ENCODE peak calls at places on chromosomes 3 and 15, in four cellular contexts. One of them, this sample, is unnamed.

GRCh38 chr3:28198161-28198560 is 43.3 kb upstream of the CMC1 start:
- DNase-seq in HepG2: no peak
- DNase-seq in GM12878: no peak
- DNase-seq in SK-N-SH: no peak
- DNase-seq in this sample: no peak

GRCh38 chr3:161197855-161198836 is 23.0 kb upstream of the NMD3 start:
- DNase-seq in HepG2: no peak
- DNase-seq in GM12878: no peak
- DNase-seq in SK-N-SH: no peak
- DNase-seq in this sample: no peak

GRCh38 chr3:47186285-47186684 is 22.4 kb upstream of the SETD2 start:
- DNase-seq in HepG2: no peak
- DNase-seq in GM12878: no peak
- DNase-seq in SK-N-SH: no peak
- DNase-seq in this sample: peak

GRCh38 chr15:67413770-67414429 is 107.0 kb upstream of the C15orf61 start:
- DNase-seq in HepG2: peak
- DNase-seq in GM12878: no peak
- DNase-seq in SK-N-SH: no peak
- DNase-seq in this sample: no peak

GRCh38 chr3:196169836-196170240 is 41.4 kb downstream of the ZDHHC19 start:
- DNase-seq in HepG2: no peak
- DNase-seq in GM12878: no peak
- DNase-seq in SK-N-SH: no peak
- DNase-seq in this sample: no peak

GRCh38 chr15:22948056-22948455 is 32.1 kb downstream of the CYFIP1 start:
- DNase-seq in HepG2: no peak
- DNase-seq in GM12878: no peak
- DNase-seq in SK-N-SH: no peak
- DNase-seq in this sample: no peak

GRCh38 chr3:4776399-4776979 is 202.7 kb upstream of the BHLHE40 start:
- DNase-seq in HepG2: no peak
- DNase-seq in GM12878: peak
- DNase-seq in SK-N-SH: no peak
- DNase-seq in this sample: no peak

GRCh38 chr15:48058371-48058770 is 62.4 kb upstream of the SLC24A5 start:
- DNase-seq in HepG2: no peak
- DNase-seq in GM12878: no peak
- DNase-seq in SK-N-SH: no peak
- DNase-seq in this sample: no peak

GRCh38 chr3:46416134-46417119 is 9.4 kb downstream of the CCRL2 start:
- DNase-seq in HepG2: no peak
- DNase-seq in GM12878: no peak
- DNase-seq in SK-N-SH: no peak
- DNase-seq in this sample: peak

GRCh38 chr15:78325092-78325843 is 14.9 kb upstream of the CRABP1 start:
- DNase-seq in HepG2: no peak
- DNase-seq in GM12878: no peak
- DNase-seq in SK-N-SH: no peak
- DNase-seq in this sample: no peak

GRCh38 chr3:187733371-187733770 is 11.9 kb downstream of the BCL6 start:
- DNase-seq in HepG2: no peak
- DNase-seq in GM12878: no peak
- DNase-seq in SK-N-SH: no peak
- DNase-seq in this sample: no peak

GRCh38 chr15:74840851-74841760 is 1.9 kb downstream of the ULK3 start:
- DNase-seq in HepG2: no peak
- DNase-seq in GM12878: no peak
- DNase-seq in SK-N-SH: no peak
- DNase-seq in this sample: no peak

GRCh38 chr15:32671339-32672325 is 30.1 kb downstream of the SCG5 start:
- DNase-seq in HepG2: no peak
- DNase-seq in GM12878: no peak
- DNase-seq in SK-N-SH: no peak
- DNase-seq in this sample: no peak

GRCh38 chr3:160562952-160563351 is 2.4 kb downstream of the KPNA4 start:
- DNase-seq in HepG2: no peak
- DNase-seq in GM12878: no peak
- DNase-seq in SK-N-SH: no peak
- DNase-seq in this sample: no peak

GRCh38 chr3:139111392-139112229 is 66.9 kb upstream of the PRR23C start:
- DNase-seq in HepG2: peak
- DNase-seq in GM12878: no peak
- DNase-seq in SK-N-SH: peak
- DNase-seq in this sample: peak

GRCh38 chr3:188747487-188747886 is 424.3 kb upstream of the TPRG1 start:
- DNase-seq in HepG2: no peak
- DNase-seq in GM12878: no peak
- DNase-seq in SK-N-SH: no peak
- DNase-seq in this sample: no peak

GRCh38 chr3:102206506-102207145 is 228.2 kb upstream of the ZPLD1 start:
- DNase-seq in HepG2: no peak
- DNase-seq in GM12878: no peak
- DNase-seq in SK-N-SH: no peak
- DNase-seq in this sample: no peak

DNA sequence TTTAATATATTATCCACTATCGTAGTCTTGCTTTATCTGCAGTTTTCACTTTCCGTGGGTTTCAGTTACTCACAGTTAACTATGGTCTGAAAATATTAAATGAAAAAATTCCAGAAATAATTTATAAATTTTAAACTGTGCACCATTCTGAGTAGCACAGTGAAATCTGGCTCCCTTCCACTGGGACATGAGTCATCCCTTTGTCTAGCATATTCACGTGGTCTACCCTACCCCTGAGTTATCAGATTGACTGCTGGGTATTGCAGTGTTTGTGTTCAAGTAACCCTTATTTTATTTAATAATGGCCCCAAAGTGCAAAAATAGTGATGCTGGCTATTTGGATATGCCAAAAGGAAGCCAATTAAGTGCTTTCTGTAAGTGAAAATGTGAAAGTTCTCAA is 539.5 kb upstream of the AGTR1 start:
- DNase-seq in HepG2: no peak
- DNase-seq in GM12878: no peak
- DNase-seq in SK-N-SH: no peak
- DNase-seq in this sample: no peak
- TF ChIP-seq NFIC in HepG2: no peak
- TF ChIP-seq NFIC in GM12878: no peak
- TF ChIP-seq NFIC in SK-N-SH: peak
- TF ChIP-seq NFIC in this sample: no peak

GRCh38 chr15:88920186-88920891 is 7.2 kb upstream of the MFGE8 start:
- DNase-seq in HepG2: no peak
- DNase-seq in GM12878: no peak
- DNase-seq in SK-N-SH: no peak
- DNase-seq in this sample: peak
- TF ChIP-seq NFIC in HepG2: no peak
- TF ChIP-seq NFIC in GM12878: no peak
- TF ChIP-seq NFIC in SK-N-SH: no peak
- TF ChIP-seq NFIC in this sample: no peak

DNA sequence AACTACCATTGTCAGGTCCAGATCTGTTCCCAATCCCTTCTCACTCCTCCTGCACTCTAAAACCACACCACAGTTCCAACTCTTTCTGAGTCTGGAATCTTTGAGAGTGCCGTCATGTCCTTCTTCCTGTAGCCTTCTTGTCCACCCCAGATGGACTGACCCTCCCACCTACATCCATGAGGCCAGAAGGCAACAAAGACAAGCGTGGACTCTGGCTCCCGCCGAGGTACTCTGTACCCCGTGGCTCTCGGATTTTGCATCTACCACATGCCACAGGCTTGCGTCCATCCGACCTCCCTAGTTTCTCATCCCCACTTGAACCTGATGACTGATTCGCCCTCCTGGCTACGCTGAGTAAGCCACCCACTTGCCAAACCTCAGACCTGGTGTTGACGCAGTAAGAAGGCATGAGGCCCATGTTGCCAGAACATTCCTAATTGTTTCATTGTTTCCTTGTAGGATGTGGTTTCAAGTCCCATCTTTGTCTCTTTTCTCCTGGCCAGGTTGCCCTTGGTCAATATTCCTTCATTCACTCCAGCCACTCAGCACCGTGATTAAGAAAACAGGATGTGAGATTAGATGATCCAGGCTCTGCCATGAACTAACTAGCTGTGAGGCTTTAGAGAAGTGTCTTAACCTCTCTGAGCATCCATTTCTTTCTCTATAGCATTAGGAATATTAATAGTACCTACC is 1.1 kb upstream of the ZBTB38 start:
- DNase-seq in HepG2: no peak
- DNase-seq in GM12878: no peak
- DNase-seq in SK-N-SH: no peak
- DNase-seq in this sample: no peak
- TF ChIP-seq NFIC in HepG2: no peak
- TF ChIP-seq NFIC in GM12878: no peak
- TF ChIP-seq NFIC in SK-N-SH: peak
- TF ChIP-seq NFIC in this sample: no peak

DNA sequence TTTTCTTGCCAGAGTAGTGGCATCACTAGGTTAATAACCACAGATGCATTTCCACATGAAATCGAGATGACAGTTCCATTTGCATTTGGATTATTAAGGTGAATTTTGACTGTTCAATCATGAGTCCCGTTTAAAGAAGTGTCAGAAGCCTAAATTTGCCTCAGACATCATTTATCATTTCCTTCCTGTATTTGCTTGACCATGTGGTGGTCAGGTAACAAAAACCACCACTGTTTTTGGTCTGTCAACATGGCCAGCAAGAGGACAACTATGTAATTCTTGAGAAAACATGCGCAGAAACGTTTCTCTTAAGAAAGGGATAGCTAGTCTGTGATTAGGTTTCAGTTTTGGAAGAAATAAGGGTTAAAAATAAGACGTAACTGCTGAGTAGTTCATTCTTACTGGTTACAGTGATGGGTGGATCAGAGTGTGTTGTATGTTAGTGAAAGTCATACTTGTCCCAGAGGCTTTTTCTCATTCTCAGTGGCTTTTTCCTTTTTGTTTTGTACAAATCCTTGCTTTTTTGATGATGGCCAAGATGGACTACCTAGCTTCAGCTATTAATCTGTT is 204.5 kb downstream of the AKAP13 start:
- DNase-seq in HepG2: no peak
- DNase-seq in GM12878: peak
- DNase-seq in SK-N-SH: no peak
- DNase-seq in this sample: no peak
- TF ChIP-seq NFIC in HepG2: no peak
- TF ChIP-seq NFIC in GM12878: no peak
- TF ChIP-seq NFIC in SK-N-SH: no peak
- TF ChIP-seq NFIC in this sample: no peak

GRCh38 chr15:40873625-40874561 is at the start of gene RHOV:
- DNase-seq in HepG2: peak
- DNase-seq in GM12878: no peak
- DNase-seq in SK-N-SH: peak
- DNase-seq in this sample: peak
- TF ChIP-seq NFIC in HepG2: no peak
- TF ChIP-seq NFIC in GM12878: no peak
- TF ChIP-seq NFIC in SK-N-SH: no peak
- TF ChIP-seq NFIC in this sample: no peak

GRCh38 chr15:35126236-35126635 is 41.1 kb upstream of the NANOGP8 start:
- DNase-seq in HepG2: no peak
- DNase-seq in GM12878: no peak
- DNase-seq in SK-N-SH: no peak
- DNase-seq in this sample: no peak
- TF ChIP-seq NFIC in HepG2: no peak
- TF ChIP-seq NFIC in GM12878: no peak
- TF ChIP-seq NFIC in SK-N-SH: no peak
- TF ChIP-seq NFIC in this sample: no peak

GRCh38 chr3:12405432-12406272 is 78.6 kb upstream of the TSEN2 start:
- DNase-seq in HepG2: peak
- DNase-seq in GM12878: no peak
- DNase-seq in SK-N-SH: no peak
- DNase-seq in this sample: peak

GRCh38 chr3:12401208-12401607 is 83.1 kb upstream of the TSEN2 start:
- DNase-seq in HepG2: no peak
- DNase-seq in GM12878: no peak
- DNase-seq in SK-N-SH: no peak
- DNase-seq in this sample: no peak

GRCh38 chr3:12399226-12399625 is 85.1 kb upstream of the TSEN2 start:
- DNase-seq in HepG2: no peak
- DNase-seq in GM12878: no peak
- DNase-seq in SK-N-SH: no peak
- DNase-seq in this sample: no peak

GRCh38 chr3:12396475-12396874 is 87.8 kb upstream of the TSEN2 start:
- DNase-seq in HepG2: no peak
- DNase-seq in GM12878: no peak
- DNase-seq in SK-N-SH: no peak
- DNase-seq in this sample: no peak

DNA sequence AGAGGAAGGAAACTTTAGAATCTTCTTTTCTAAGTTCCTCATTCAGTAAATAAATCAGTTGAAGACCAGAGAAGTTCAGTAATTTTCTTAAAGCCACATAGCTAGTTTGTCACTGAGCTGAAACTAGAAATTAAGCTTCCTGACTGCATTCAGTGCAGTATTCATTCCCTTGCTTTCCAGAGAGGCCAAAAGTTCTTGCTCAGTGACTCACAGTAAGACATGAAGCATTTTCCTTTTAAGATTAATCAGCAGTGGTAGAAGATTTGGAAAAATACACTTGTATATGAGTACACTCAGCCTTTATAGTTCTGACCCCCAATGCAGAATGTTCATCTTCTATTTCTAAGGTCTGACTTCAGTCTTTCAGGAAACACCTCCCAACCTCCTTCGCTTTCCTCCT is 83.5 kb upstream of the TSEN2 start:
- DNase-seq in HepG2: no peak
- DNase-seq in GM12878: no peak
- DNase-seq in SK-N-SH: no peak
- DNase-seq in this sample: no peak
- TF ChIP-seq NFIC in HepG2: no peak
- TF ChIP-seq NFIC in GM12878: no peak
- TF ChIP-seq NFIC in SK-N-SH: no peak
- TF ChIP-seq NFIC in this sample: no peak

This sample was measured in K562.